ENCODE peak calls at places on chromosomes 1 and 21, in ten cellular contexts. L is hepatocyte; I is CD8-positive, alpha-beta memory T cell; M is AG04450; U is left ventricle myocardium inferior; X is right atrium auricular region; N is tibial artery; W is heart right ventricle; D is MM.1S; P is small intestine. R is an unnamed sample.

GRCh38 chr1:155010211-155010918 is 7.8 kb downstream of the ZBTB7B start:
- DNase-seq in L (no peak), I (no peak), M (no peak), U (no peak), X (no peak), N (no peak), W (no peak), D (no peak), P (peak; percentile 47), R (no peak)

GRCh38 chr21:45859041-45859761 is 122.4 kb upstream of the COL6A1 start:
- DNase-seq in L (no peak), I (no peak), M (no peak), U (no peak), X (no peak), N (no peak), W (no peak), D (no peak), P (no peak), R (no peak)

GRCh38 chr1:43688594-43689000 is 18.7 kb upstream of the ST3GAL3 start:
- DNase-seq in L (no peak), I (no peak), M (peak; percentile 46), U (no peak), X (no peak), N (no peak), W (no peak), D (peak; percentile 30), P (no peak), R (no peak)

GRCh38 chr1:94927405-94928175 is 680 bp upstream of the CNN3 start:
- DNase-seq in L (no peak), I (no peak), M (no peak), U (no peak), X (no peak), N (no peak), W (no peak), D (no peak), P (peak; percentile 74), R (no peak)

GRCh38 chr1:154775559-154776338 is 94.3 kb downstream of the KCNN3 start:
- DNase-seq in L (no peak), I (no peak), M (no peak), U (no peak), X (no peak), N (no peak), W (no peak), D (no peak), P (no peak), R (no peak)

GRCh38 chr1:222048030-222048632 is 306.2 kb upstream of the DUSP10 start:
- DNase-seq in L (no peak), I (no peak), M (no peak), U (no peak), X (no peak), N (no peak), W (no peak), D (no peak), P (no peak), R (no peak)

GRCh38 chr21:38538353-38538752 is 40.1 kb upstream of the ERG start:
- DNase-seq in L (no peak), I (no peak), M (no peak), U (no peak), X (no peak), N (no peak), W (no peak), D (no peak), P (peak; percentile 12), R (no peak)

GRCh38 chr1:147515046-147515869 is 26.0 kb upstream of the BCL9 start:
- DNase-seq in L (peak; percentile 78), I (no peak), M (no peak), U (no peak), X (no peak), N (no peak), W (no peak), D (peak; percentile 49), P (peak; percentile 69), R (no peak)

GRCh38 chr1:182246783-182247182 is 144.8 kb downstream of the GLUL start:
- DNase-seq in L (no peak), I (no peak), M (no peak), U (no peak), X (no peak), N (no peak), W (no peak), D (no peak), P (no peak), R (no peak)

GRCh38 chr1:180301135-180301737 is 71.2 kb downstream of the LHX4 start:
- DNase-seq in L (no peak), I (no peak), M (no peak), U (no peak), X (no peak), N (no peak), W (no peak), D (no peak), P (no peak), R (no peak)

GRCh38 chr1:24501371-24502167 is 1.1 kb upstream of the RCAN3 start:
- DNase-seq in L (peak; percentile 36), I (peak; percentile 11), M (no peak), U (no peak), X (no peak), N (no peak), W (peak; percentile 6), D (peak; percentile 76), P (peak; percentile 64), R (no peak)

GRCh38 chr21:31801551-31802234 is 69.8 kb upstream of the SCAF4 start:
- DNase-seq in L (no peak), I (no peak), M (no peak), U (no peak), X (no peak), N (no peak), W (no peak), D (no peak), P (no peak), R (no peak)

GRCh38 chr21:44761011-44761729 is 40.5 kb downstream of the UBE2G2 start:
- DNase-seq in L (peak; percentile 59), I (no peak), M (no peak), U (no peak), X (no peak), N (peak; percentile 38), W (no peak), D (peak; percentile 41), P (peak; percentile 66), R (no peak)

GRCh38 chr1:8373547-8374270 is 55.8 kb downstream of the SLC45A1 start:
- DNase-seq in L (peak; percentile 70), I (no peak), M (peak; percentile 69), U (peak; percentile 77), X (peak; percentile 90), N (peak; percentile 92), W (peak; percentile 87), D (no peak), P (peak; percentile 47), R (no peak)

GRCh38 chr1:245431706-245432105 is 276.9 kb downstream of the KIF26B start:
- DNase-seq in L (no peak), I (no peak), M (no peak), U (no peak), X (no peak), N (no peak), W (no peak), D (no peak), P (no peak), R (no peak)

GRCh38 chr1:225958041-225958440 is 17.0 kb upstream of the LEFTY2 start:
- DNase-seq in L (no peak), I (no peak), M (no peak), U (no peak), X (no peak), N (no peak), W (no peak), D (no peak), P (no peak), R (no peak)

DNA sequence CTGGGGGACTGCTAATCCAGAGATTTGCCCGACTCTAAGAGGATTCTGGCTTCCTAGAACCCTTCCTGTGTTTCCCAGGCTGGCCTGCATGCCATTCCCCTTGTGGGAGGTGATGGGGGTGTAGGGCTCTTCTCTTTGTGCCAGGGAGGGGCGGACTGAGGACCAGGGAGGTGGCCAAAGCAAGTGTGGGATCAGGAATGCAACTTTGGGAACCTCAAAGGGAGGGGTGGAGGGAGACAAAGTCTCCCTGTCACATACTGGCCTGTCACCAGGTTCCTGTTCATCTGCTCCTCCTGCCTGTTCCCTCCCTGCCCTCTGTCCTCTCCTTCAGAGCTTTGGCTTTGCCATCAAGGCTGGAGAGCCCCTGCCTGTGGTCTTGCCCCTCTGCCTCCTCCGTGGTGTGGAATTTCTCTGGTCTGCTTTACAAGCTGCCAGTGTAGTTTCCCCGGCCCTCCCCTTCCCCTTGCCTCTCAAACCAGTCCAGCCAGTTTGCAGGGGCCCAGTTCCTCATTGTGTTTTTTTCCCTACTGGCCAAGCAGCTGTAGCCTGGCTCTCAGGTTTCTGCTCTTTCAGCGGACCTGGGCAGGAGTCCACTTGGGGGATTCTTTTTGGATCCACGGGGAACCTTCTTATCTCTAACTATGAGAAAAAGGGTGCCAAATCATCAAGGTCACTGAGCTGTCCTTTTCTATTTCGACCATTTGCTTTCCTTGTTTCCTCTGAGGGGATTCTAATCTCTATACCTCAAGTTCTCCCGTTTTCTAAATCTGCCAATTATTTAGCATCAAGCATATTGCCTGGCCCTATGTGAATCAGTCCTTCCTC is 1.8 kb downstream of the CGN start:
- DNase-seq in L (peak; percentile 79), I (no peak), M (no peak), U (no peak), X (no peak), N (no peak), W (no peak), D (no peak), P (peak; percentile 80), R (no peak)
- H3K4me3 ChIP-seq in L (peak overlapping the region; percentile 62), I (no peak overlapping the region), M (no peak overlapping the region), U (no peak overlapping the region), X (no peak overlapping the region), N (no peak overlapping the region), W (no peak overlapping the region), D (no peak overlapping the region), P (no peak overlapping the region), R (no peak overlapping the region)

GRCh38 chr1:58577676-58578073 is 623 bp upstream of the TACSTD2 start:
- DNase-seq in L (no peak), I (no peak), M (no peak), U (no peak), X (no peak), N (no peak), W (no peak), D (no peak), P (no peak), R (no peak)
- H3K4me3 ChIP-seq in L (peak overlapping the region; percentile 24), I (no peak overlapping the region), M (no peak overlapping the region), U (peak overlapping the region; percentile 54), X (no peak overlapping the region), N (peak overlapping the region; percentile 50), W (no peak overlapping the region), D (no peak overlapping the region), P (no peak overlapping the region), R (no peak overlapping the region)

DNA sequence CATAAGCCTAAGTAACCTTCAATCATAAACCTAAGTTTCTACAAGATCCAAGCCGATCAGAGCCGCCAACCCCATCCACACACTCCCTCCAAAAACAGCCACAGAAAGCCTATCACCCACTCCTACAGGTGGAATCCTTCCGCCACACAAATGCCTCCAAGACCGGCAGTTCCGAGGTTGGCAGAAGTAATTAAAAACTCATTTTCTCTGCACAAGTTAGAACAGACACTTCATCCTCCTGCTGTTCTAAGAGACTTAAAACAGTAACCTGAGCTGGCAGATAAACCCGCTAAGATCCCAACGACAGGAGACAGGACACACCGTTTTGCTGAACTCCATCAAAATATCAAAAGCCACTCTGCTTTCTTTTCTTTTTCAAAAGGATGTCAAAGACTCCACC is 2.8 kb downstream of the SSBP3 start:
- DNase-seq in L (no peak), I (no peak), M (no peak), U (no peak), X (no peak), N (no peak), W (no peak), D (no peak), P (no peak), R (no peak)
- H3K4me3 ChIP-seq in L (peak overlapping the region; percentile 14), I (peak overlapping the region; percentile 48), M (peak overlapping the region; percentile 79), U (peak overlapping the region; percentile 95), X (no peak overlapping the region), N (peak overlapping the region; percentile 84), W (no peak overlapping the region), D (no peak overlapping the region), P (peak overlapping the region; percentile 23), R (peak overlapping the region; percentile 73)

GRCh38 chr21:23522750-23523149 is 2084.5 kb downstream of the MRPL39 start:
- DNase-seq in L (no peak), I (no peak), M (no peak), U (no peak), X (no peak), N (no peak), W (no peak), D (no peak), P (no peak), R (no peak)
- H3K4me3 ChIP-seq in L (no peak overlapping the region), I (no peak overlapping the region), M (no peak overlapping the region), U (no peak overlapping the region), X (no peak overlapping the region), N (no peak overlapping the region), W (no peak overlapping the region), D (no peak overlapping the region), P (no peak overlapping the region), R (no peak overlapping the region)

R was measured in dorsolateral prefrontal cortex.